ENCODE peak calls at places on chromosomes 1 and 21, in four cellular contexts. One of them, this sample, is unnamed.
A peak's percentile ranks its signal among the peaks of the same experiment; 100 is the strongest.

GRCh38 chr21:42559326-42559725 is 45.7 kb downstream of the SLC37A1 start:
- DNase-seq in GM23248: no peak
- DNase-seq in fibroblast of lung: no peak
- DNase-seq in H9: no peak
- DNase-seq in this sample: no peak

GRCh38 chr1:199982606-199983005 is 44.9 kb upstream of the NR5A2 start:
- DNase-seq in GM23248: no peak
- DNase-seq in fibroblast of lung: no peak
- DNase-seq in H9: no peak
- DNase-seq in this sample: no peak

GRCh38 chr1:44543064-44543815 is 131.0 kb downstream of the TMEM53 start:
- DNase-seq in GM23248: no peak
- DNase-seq in fibroblast of lung: no peak
- DNase-seq in H9: peak; percentile 98
- DNase-seq in this sample: no peak

GRCh38 chr1:71210746-71211145 is 129.9 kb upstream of the ZRANB2 start:
- DNase-seq in GM23248: no peak
- DNase-seq in fibroblast of lung: no peak
- DNase-seq in H9: no peak
- DNase-seq in this sample: peak; percentile 3

GRCh38 chr1:57966751-57967406 is 543.0 kb upstream of the DAB1 start:
- DNase-seq in GM23248: peak; percentile 16
- DNase-seq in fibroblast of lung: no peak
- DNase-seq in H9: peak; percentile 72
- DNase-seq in this sample: peak; percentile 33

GRCh38 chr1:186864296-186864695 is 35.5 kb downstream of the PLA2G4A start:
- DNase-seq in GM23248: peak; percentile 46
- DNase-seq in fibroblast of lung: peak; percentile 4
- DNase-seq in H9: no peak
- DNase-seq in this sample: no peak

GRCh38 chr1:86764523-86764922 is 60.1 kb downstream of the SH3GLB1 start:
- DNase-seq in GM23248: no peak
- DNase-seq in fibroblast of lung: no peak
- DNase-seq in H9: no peak
- DNase-seq in this sample: no peak

GRCh38 chr1:180415985-180416633 is 86.3 kb downstream of the ACBD6 start:
- DNase-seq in GM23248: peak; percentile 53
- DNase-seq in fibroblast of lung: peak; percentile 69
- DNase-seq in H9: no peak
- DNase-seq in this sample: no peak

GRCh38 chr21:25385912-25386474 is 221.3 kb downstream of the MRPL39 start:
- DNase-seq in GM23248: peak; percentile 59
- DNase-seq in fibroblast of lung: peak; percentile 78
- DNase-seq in H9: peak; percentile 46
- DNase-seq in this sample: peak; percentile 44

GRCh38 chr1:199404976-199405375 is 622.5 kb upstream of the NR5A2 start:
- DNase-seq in GM23248: peak; percentile 2
- DNase-seq in fibroblast of lung: peak; percentile 40
- DNase-seq in H9: no peak
- DNase-seq in this sample: no peak

GRCh38 chr1:181135815-181136737 is 47.6 kb downstream of the IER5 start:
- DNase-seq in GM23248: peak; percentile 97
- DNase-seq in fibroblast of lung: peak; percentile 88
- DNase-seq in H9: no peak
- DNase-seq in this sample: peak; percentile 89

GRCh38 chr1:23481904-23482303 is 2.1 kb downstream of the ASAP3 start:
- DNase-seq in GM23248: no peak
- DNase-seq in fibroblast of lung: no peak
- DNase-seq in H9: no peak
- DNase-seq in this sample: no peak

GRCh38 chr1:36092166-36092797 is 3.6 kb downstream of the ADPRS start:
- DNase-seq in GM23248: no peak
- DNase-seq in fibroblast of lung: no peak
- DNase-seq in H9: no peak
- DNase-seq in this sample: no peak

GRCh38 chr1:197923013-197923412 is 5.8 kb downstream of the LHX9 start:
- DNase-seq in GM23248: no peak
- DNase-seq in fibroblast of lung: no peak
- DNase-seq in H9: no peak
- DNase-seq in this sample: no peak

GRCh38 chr1:156643266-156644092 is 1.6 kb downstream of the BCAN start:
- DNase-seq in GM23248: no peak
- DNase-seq in fibroblast of lung: no peak
- DNase-seq in H9: no peak
- DNase-seq in this sample: no peak

GRCh38 chr1:101587749-101588148 is 350.9 kb downstream of the S1PR1 start:
- DNase-seq in GM23248: peak; percentile 2
- DNase-seq in fibroblast of lung: peak; percentile 52
- DNase-seq in H9: no peak
- DNase-seq in this sample: no peak

GRCh38 chr1:57468661-57469523 is 45.0 kb upstream of the DAB1 start:
- DNase-seq in GM23248: peak; percentile 72
- DNase-seq in fibroblast of lung: peak; percentile 33
- DNase-seq in H9: no peak
- DNase-seq in this sample: no peak

GRCh38 chr1:26994772-26995625 is 1.5 kb downstream of the TRNP1 start:
- DNase-seq in GM23248: peak; percentile 71
- DNase-seq in fibroblast of lung: no peak
- DNase-seq in H9: peak; percentile 47
- DNase-seq in this sample: no peak

GRCh38 chr1:221291113-221291512 is 411.9 kb downstream of the HLX start:
- DNase-seq in GM23248: no peak
- DNase-seq in fibroblast of lung: no peak
- DNase-seq in H9: no peak
- DNase-seq in this sample: no peak

GRCh38 chr1:67599085-67599484 is 85.9 kb upstream of the GADD45A start:
- DNase-seq in GM23248: no peak
- DNase-seq in fibroblast of lung: no peak
- DNase-seq in H9: no peak
- DNase-seq in this sample: no peak

GRCh38 chr1:156838972-156839371 is 19.9 kb downstream of the INSRR start:
- DNase-seq in GM23248: peak; percentile 34
- DNase-seq in fibroblast of lung: peak; percentile 17
- DNase-seq in H9: peak; percentile 66
- DNase-seq in this sample: peak; percentile 44

GRCh38 chr21:21715286-21715969 is 717.2 kb downstream of the NCAM2 start:
- DNase-seq in GM23248: peak; percentile 81
- DNase-seq in fibroblast of lung: peak; percentile 57
- DNase-seq in H9: no peak
- DNase-seq in this sample: no peak

GRCh38 chr1:86888327-86888726 is 25.6 kb downstream of the SELENOF start:
- DNase-seq in GM23248: no peak
- DNase-seq in fibroblast of lung: no peak
- DNase-seq in H9: no peak
- DNase-seq in this sample: no peak

GRCh38 chr1:2197732-2198165 is 3.2 kb upstream of the FAAP20 start:
- DNase-seq in GM23248: no peak
- DNase-seq in fibroblast of lung: no peak
- DNase-seq in H9: no peak
- DNase-seq in this sample: no peak

GRCh38 chr1:2201062-2201461 is 6.5 kb upstream of the FAAP20 start:
- DNase-seq in GM23248: no peak
- DNase-seq in fibroblast of lung: no peak
- DNase-seq in H9: no peak
- DNase-seq in this sample: no peak

GRCh38 chr1:2200308-2200943 is 5.9 kb upstream of the FAAP20 start:
- DNase-seq in GM23248: no peak
- DNase-seq in fibroblast of lung: no peak
- DNase-seq in H9: no peak
- DNase-seq in this sample: no peak

GRCh38 chr1:2198571-2198970 is 4.0 kb upstream of the FAAP20 start:
- DNase-seq in GM23248: no peak
- DNase-seq in fibroblast of lung: no peak
- DNase-seq in H9: no peak
- DNase-seq in this sample: no peak

GRCh38 chr1:2199042-2199810 is 4.7 kb upstream of the FAAP20 start:
- DNase-seq in GM23248: peak; percentile 94
- DNase-seq in fibroblast of lung: peak; percentile 87
- DNase-seq in H9: peak; percentile 89
- DNase-seq in this sample: peak; percentile 67
- H3K9ac ChIP-seq in GM23248: peak overlapping the region; percentile 84
- H3K9ac ChIP-seq in fibroblast of lung: peak overlapping the region; percentile 61
- H3K9ac ChIP-seq in H9: peak overlapping the region; percentile 20
- H3K9ac ChIP-seq in this sample: no peak overlapping the region

DNA sequence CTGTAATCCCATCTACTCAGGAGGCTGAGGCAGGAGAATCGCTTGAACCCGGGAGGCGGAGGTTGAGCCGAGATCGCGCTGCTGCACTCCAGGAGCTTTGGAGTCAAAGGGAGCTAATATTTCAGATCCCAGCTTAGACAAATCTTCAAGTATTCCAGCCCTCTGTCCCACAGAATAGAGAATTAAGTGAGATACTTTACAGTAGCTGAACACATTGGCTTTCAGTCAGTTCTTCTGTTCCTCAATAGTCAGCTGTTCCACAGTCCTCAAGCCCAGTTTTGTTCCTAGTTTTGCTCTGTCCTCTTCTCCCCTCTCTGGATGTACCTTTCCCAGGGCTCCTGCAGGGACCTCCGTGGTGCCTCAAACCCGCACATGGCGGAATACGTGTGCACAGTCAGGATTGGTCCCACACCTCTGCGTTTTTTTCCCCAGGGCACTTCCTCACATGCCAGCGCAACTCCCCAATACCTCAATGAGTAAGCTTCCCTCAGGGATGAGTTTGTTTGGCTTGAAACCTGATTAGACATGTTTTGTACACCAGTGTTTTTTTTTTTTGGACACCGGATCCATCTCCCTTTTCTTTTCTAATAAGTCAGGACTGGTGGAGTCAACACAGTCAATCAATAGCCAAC is 1.2 kb downstream of the MFN2 start:
- DNase-seq in GM23248: peak; percentile 22
- DNase-seq in fibroblast of lung: no peak
- DNase-seq in H9: no peak
- DNase-seq in this sample: no peak
- H3K9ac ChIP-seq in GM23248: peak overlapping the region; percentile 96
- H3K9ac ChIP-seq in fibroblast of lung: no peak overlapping the region
- H3K9ac ChIP-seq in H9: no peak overlapping the region
- H3K9ac ChIP-seq in this sample: no peak overlapping the region

GRCh38 chr1:54158071-54158470 is 5.3 kb upstream of the CDCP2 start:
- DNase-seq in GM23248: peak; percentile 57
- DNase-seq in fibroblast of lung: no peak
- DNase-seq in H9: no peak
- DNase-seq in this sample: no peak
- H3K9ac ChIP-seq in GM23248: no peak overlapping the region
- H3K9ac ChIP-seq in fibroblast of lung: no peak overlapping the region
- H3K9ac ChIP-seq in H9: no peak overlapping the region
- H3K9ac ChIP-seq in this sample: no peak overlapping the region

GRCh38 chr1:904271-904950 is 19.3 kb upstream of the SAMD11 start:
- DNase-seq in GM23248: peak; percentile 89
- DNase-seq in fibroblast of lung: peak; percentile 76
- DNase-seq in H9: peak; percentile 82
- DNase-seq in this sample: peak; percentile 86
- H3K9ac ChIP-seq in GM23248: peak overlapping the region; percentile 80
- H3K9ac ChIP-seq in fibroblast of lung: no peak overlapping the region
- H3K9ac ChIP-seq in H9: no peak overlapping the region
- H3K9ac ChIP-seq in this sample: no peak overlapping the region

GRCh38 chr1:40058453-40059291 is 18.1 kb downstream of the CAP1 start:
- DNase-seq in GM23248: no peak
- DNase-seq in fibroblast of lung: no peak
- DNase-seq in H9: no peak
- DNase-seq in this sample: no peak

GRCh38 chr1:40060351-40060750 is 19.8 kb downstream of the CAP1 start:
- DNase-seq in GM23248: no peak
- DNase-seq in fibroblast of lung: no peak
- DNase-seq in H9: no peak
- DNase-seq in this sample: no peak

GRCh38 chr1:40058097-40058452 is 17.5 kb downstream of the CAP1 start:
- DNase-seq in GM23248: no peak
- DNase-seq in fibroblast of lung: no peak
- DNase-seq in H9: no peak
- DNase-seq in this sample: no peak

GRCh38 chr1:40059960-40060337 is 19.4 kb downstream of the CAP1 start:
- DNase-seq in GM23248: no peak
- DNase-seq in fibroblast of lung: no peak
- DNase-seq in H9: no peak
- DNase-seq in this sample: no peak

DNA sequence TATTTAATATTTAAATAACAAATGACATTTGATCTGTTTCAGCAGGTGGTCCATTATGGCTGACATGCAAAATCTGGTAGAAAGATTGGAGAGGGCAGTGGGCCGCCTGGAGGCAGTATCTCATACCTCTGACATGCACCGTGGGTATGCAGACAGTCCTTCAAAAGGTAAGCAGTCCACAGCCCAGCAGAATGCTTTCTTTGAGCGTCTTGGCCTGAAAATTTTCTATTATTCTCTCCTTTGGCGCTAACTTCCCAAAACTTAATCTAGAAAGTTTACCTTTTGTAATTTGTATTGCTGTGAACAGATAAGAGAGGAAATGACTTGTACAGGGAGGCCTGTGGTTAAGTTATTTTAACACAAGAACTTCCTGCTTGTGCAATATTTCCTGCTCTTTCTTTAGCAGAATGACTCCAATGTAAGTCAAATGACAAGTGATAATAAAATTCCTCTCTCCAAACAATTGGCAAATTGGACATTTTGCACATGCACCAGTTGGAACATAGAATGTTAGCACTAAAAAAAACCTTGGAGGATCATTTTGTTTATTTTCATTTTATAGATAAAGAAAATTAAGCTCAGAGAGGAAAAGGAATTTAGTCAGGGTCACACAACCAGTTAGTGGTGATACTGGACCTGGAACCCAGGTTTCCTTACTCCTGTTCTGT is 18.9 kb downstream of the CAP1 start:
- DNase-seq in GM23248: peak; percentile 74
- DNase-seq in fibroblast of lung: peak; percentile 30
- DNase-seq in H9: peak; percentile 74
- DNase-seq in this sample: peak; percentile 65
- H3K9ac ChIP-seq in GM23248: no peak overlapping the region
- H3K9ac ChIP-seq in fibroblast of lung: no peak overlapping the region
- H3K9ac ChIP-seq in H9: no peak overlapping the region
- H3K9ac ChIP-seq in this sample: no peak overlapping the region

This sample was measured in trophoblast cell.